ENCODE peak calls at places on chromosomes 7 and 10, in eight cellular contexts. One of them, this sample, is unnamed.

GRCh38 chr10:79399242-79399831 is 46.1 kb downstream of the ZCCHC24 start:
- DNase-seq in NCI-H1092: no peak
- DNase-seq in GM12892: no peak
- DNase-seq in stimulated activated CD8-positive, alpha-beta memory T cell treated with anti-CD3 and anti-CD28 coated beads, Interleukin-15, amount 100 ng/mL, for 1 hour: no peak
- DNase-seq in iris pigment epithelial cell: peak; percentile 94
- DNase-seq in KBM-7: peak; percentile 78
- DNase-seq in activated CD8-positive, alpha-beta memory T cell treated with anti-CD3 and anti-CD28 coated beads, Interleukin-2, amount 50 U/mL, for 48 hours: no peak
- DNase-seq in EL: peak; percentile 97
- DNase-seq in this sample: peak; percentile 72

GRCh38 chr7:50684702-50685074 is 98.0 kb downstream of the GRB10 start:
- DNase-seq in activated CD8-positive, alpha-beta memory T cell treated with anti-CD3 and anti-CD28 coated beads, Interleukin-2, amount 50 U/mL, for 48 hours: no peak
- DNase-seq in iris pigment epithelial cell: no peak
- DNase-seq in GM12892: no peak
- DNase-seq in NCI-H1092: no peak
- DNase-seq in EL: no peak
- DNase-seq in stimulated activated CD8-positive, alpha-beta memory T cell treated with anti-CD3 and anti-CD28 coated beads, Interleukin-15, amount 100 ng/mL, for 1 hour: no peak
- DNase-seq in KBM-7: no peak
- DNase-seq in this sample: no peak

GRCh38 chr7:91267558-91267955 is 3.3 kb downstream of the FZD1 start:
- DNase-seq in iris pigment epithelial cell: peak; percentile 62
- DNase-seq in NCI-H1092: no peak
- DNase-seq in stimulated activated CD8-positive, alpha-beta memory T cell treated with anti-CD3 and anti-CD28 coated beads, Interleukin-15, amount 100 ng/mL, for 1 hour: no peak
- DNase-seq in EL: no peak
- DNase-seq in KBM-7: no peak
- DNase-seq in activated CD8-positive, alpha-beta memory T cell treated with anti-CD3 and anti-CD28 coated beads, Interleukin-2, amount 50 U/mL, for 48 hours: no peak
- DNase-seq in GM12892: no peak
- DNase-seq in this sample: no peak

GRCh38 chr10:61992059-61992460 is 90.6 kb downstream of the ARID5B start:
- DNase-seq in activated CD8-positive, alpha-beta memory T cell treated with anti-CD3 and anti-CD28 coated beads, Interleukin-2, amount 50 U/mL, for 48 hours: no peak
- DNase-seq in NCI-H1092: no peak
- DNase-seq in EL: peak; percentile 37
- DNase-seq in KBM-7: no peak
- DNase-seq in iris pigment epithelial cell: peak; percentile 76
- DNase-seq in GM12892: no peak
- DNase-seq in stimulated activated CD8-positive, alpha-beta memory T cell treated with anti-CD3 and anti-CD28 coated beads, Interleukin-15, amount 100 ng/mL, for 1 hour: no peak
- DNase-seq in this sample: no peak

GRCh38 chr7:46133741-46134140 is 212.7 kb upstream of the IGFBP3 start:
- DNase-seq in activated CD8-positive, alpha-beta memory T cell treated with anti-CD3 and anti-CD28 coated beads, Interleukin-2, amount 50 U/mL, for 48 hours: no peak
- DNase-seq in stimulated activated CD8-positive, alpha-beta memory T cell treated with anti-CD3 and anti-CD28 coated beads, Interleukin-15, amount 100 ng/mL, for 1 hour: no peak
- DNase-seq in KBM-7: no peak
- DNase-seq in GM12892: no peak
- DNase-seq in iris pigment epithelial cell: no peak
- DNase-seq in EL: no peak
- DNase-seq in NCI-H1092: no peak
- DNase-seq in this sample: no peak

GRCh38 chr7:41478187-41478586 is 224.7 kb downstream of the INHBA start:
- DNase-seq in NCI-H1092: no peak
- DNase-seq in GM12892: no peak
- DNase-seq in iris pigment epithelial cell: peak; percentile 18
- DNase-seq in stimulated activated CD8-positive, alpha-beta memory T cell treated with anti-CD3 and anti-CD28 coated beads, Interleukin-15, amount 100 ng/mL, for 1 hour: no peak
- DNase-seq in EL: no peak
- DNase-seq in activated CD8-positive, alpha-beta memory T cell treated with anti-CD3 and anti-CD28 coated beads, Interleukin-2, amount 50 U/mL, for 48 hours: no peak
- DNase-seq in KBM-7: no peak
- DNase-seq in this sample: no peak

GRCh38 chr10:127279334-127279774 is 83.0 kb upstream of the INSYN2A start:
- DNase-seq in stimulated activated CD8-positive, alpha-beta memory T cell treated with anti-CD3 and anti-CD28 coated beads, Interleukin-15, amount 100 ng/mL, for 1 hour: no peak
- DNase-seq in NCI-H1092: no peak
- DNase-seq in GM12892: no peak
- DNase-seq in KBM-7: no peak
- DNase-seq in EL: no peak
- DNase-seq in activated CD8-positive, alpha-beta memory T cell treated with anti-CD3 and anti-CD28 coated beads, Interleukin-2, amount 50 U/mL, for 48 hours: no peak
- DNase-seq in iris pigment epithelial cell: no peak
- DNase-seq in this sample: no peak

GRCh38 chr10:52420656-52421055 is 106.6 kb downstream of the DKK1 start:
- DNase-seq in KBM-7: no peak
- DNase-seq in stimulated activated CD8-positive, alpha-beta memory T cell treated with anti-CD3 and anti-CD28 coated beads, Interleukin-15, amount 100 ng/mL, for 1 hour: no peak
- DNase-seq in GM12892: no peak
- DNase-seq in NCI-H1092: no peak
- DNase-seq in EL: peak; percentile 29
- DNase-seq in iris pigment epithelial cell: no peak
- DNase-seq in activated CD8-positive, alpha-beta memory T cell treated with anti-CD3 and anti-CD28 coated beads, Interleukin-2, amount 50 U/mL, for 48 hours: no peak
- DNase-seq in this sample: no peak

GRCh38 chr7:43834463-43835251 is 34.7 kb downstream of the MRPS24 start:
- DNase-seq in KBM-7: peak; percentile 57
- DNase-seq in activated CD8-positive, alpha-beta memory T cell treated with anti-CD3 and anti-CD28 coated beads, Interleukin-2, amount 50 U/mL, for 48 hours: no peak
- DNase-seq in EL: peak; percentile 49
- DNase-seq in GM12892: no peak
- DNase-seq in stimulated activated CD8-positive, alpha-beta memory T cell treated with anti-CD3 and anti-CD28 coated beads, Interleukin-15, amount 100 ng/mL, for 1 hour: no peak
- DNase-seq in iris pigment epithelial cell: peak; percentile 42
- DNase-seq in NCI-H1092: no peak
- DNase-seq in this sample: no peak

GRCh38 chr7:31110331-31111108 is 58.4 kb downstream of the ADCYAP1R1 start:
- DNase-seq in GM12892: no peak
- DNase-seq in NCI-H1092: no peak
- DNase-seq in EL: no peak
- DNase-seq in activated CD8-positive, alpha-beta memory T cell treated with anti-CD3 and anti-CD28 coated beads, Interleukin-2, amount 50 U/mL, for 48 hours: no peak
- DNase-seq in KBM-7: no peak
- DNase-seq in iris pigment epithelial cell: no peak
- DNase-seq in stimulated activated CD8-positive, alpha-beta memory T cell treated with anti-CD3 and anti-CD28 coated beads, Interleukin-15, amount 100 ng/mL, for 1 hour: no peak
- DNase-seq in this sample: peak; percentile 6

GRCh38 chr10:88244781-88245350 is 338.3 kb downstream of the RNLS start:
- DNase-seq in iris pigment epithelial cell: no peak
- DNase-seq in KBM-7: no peak
- DNase-seq in stimulated activated CD8-positive, alpha-beta memory T cell treated with anti-CD3 and anti-CD28 coated beads, Interleukin-15, amount 100 ng/mL, for 1 hour: no peak
- DNase-seq in activated CD8-positive, alpha-beta memory T cell treated with anti-CD3 and anti-CD28 coated beads, Interleukin-2, amount 50 U/mL, for 48 hours: no peak
- DNase-seq in NCI-H1092: no peak
- DNase-seq in EL: no peak
- DNase-seq in GM12892: no peak
- DNase-seq in this sample: no peak

GRCh38 chr7:66187894-66188293 is 17.2 kb upstream of the TPST1 start:
- DNase-seq in activated CD8-positive, alpha-beta memory T cell treated with anti-CD3 and anti-CD28 coated beads, Interleukin-2, amount 50 U/mL, for 48 hours: no peak
- DNase-seq in iris pigment epithelial cell: peak; percentile 47
- DNase-seq in NCI-H1092: no peak
- DNase-seq in KBM-7: no peak
- DNase-seq in stimulated activated CD8-positive, alpha-beta memory T cell treated with anti-CD3 and anti-CD28 coated beads, Interleukin-15, amount 100 ng/mL, for 1 hour: no peak
- DNase-seq in EL: no peak
- DNase-seq in GM12892: no peak
- DNase-seq in this sample: peak; percentile 92